ENCODE peak calls at places on chromosome 6, in six cellular contexts. F is astrocyte of the spinal cord, V is AG04450, R is lower leg skin, G is bronchial epithelial cell, X is esophagus squamous epithelium. B is an unnamed sample.

GRCh38 chr6:29907637-29908340 is 34.5 kb upstream of the HLA-A start:
- DNase-seq in G (no peak), R (peak; percentile 36), X (no peak), V (no peak), F (no peak), B (no peak)

GRCh38 chr6:112600168-112600567 is 253.0 kb downstream of the RFPL4B start:
- DNase-seq in G (no peak), X (no peak), V (no peak), F (no peak), R (no peak), B (no peak)

GRCh38 chr6:49423817-49424216 is 39.2 kb downstream of the MMUT start:
- DNase-seq in X (no peak), F (peak; percentile 5), V (no peak), R (no peak), G (peak; percentile 37), B (no peak)

GRCh38 chr6:48962041-48962440 is 501.0 kb downstream of the MMUT start:
- DNase-seq in X (no peak), G (no peak), R (no peak), F (no peak), V (no peak), B (no peak)

GRCh38 chr6:143397229-143398222 is 53.0 kb downstream of the ADAT2 start:
- DNase-seq in G (peak; percentile 100), F (peak; percentile 92), V (peak; percentile 2), X (no peak), R (peak; percentile 88), B (no peak)

GRCh38 chr6:1279065-1279464 is 32.8 kb upstream of the FOXQ1 start:
- DNase-seq in G (no peak), V (no peak), R (no peak), F (no peak), X (no peak), B (no peak)

GRCh38 chr6:81752969-81753708 is 658 bp upstream of the TENT5A start:
- DNase-seq in F (peak; percentile 94), R (peak; percentile 98), G (peak; percentile 53), V (peak; percentile 83), X (peak; percentile 30), B (no peak)

GRCh38 chr6:122025104-122025503 is 374.3 kb upstream of the HSF2 start:
- DNase-seq in F (no peak), R (no peak), V (no peak), X (no peak), G (peak; percentile 55), B (no peak)

GRCh38 chr6:119129148-119129967 is 50.9 kb upstream of the FAM184A start:
- DNase-seq in R (peak; percentile 37), F (peak; percentile 83), X (no peak), V (peak; percentile 53), G (peak; percentile 70), B (peak; percentile 51)

GRCh38 chr6:39206250-39206721 is 23.0 kb downstream of the KCNK5 start:
- DNase-seq in V (no peak), F (no peak), R (no peak), X (no peak), G (no peak), B (no peak)

GRCh38 chr6:117555882-117556498 is 46.3 kb downstream of the GOPC start:
- DNase-seq in X (no peak), R (peak; percentile 89), G (peak; percentile 33), V (no peak), F (peak; percentile 55), B (no peak)

GRCh38 chr6:85403331-85404015 is 46.4 kb upstream of the NT5E start:
- DNase-seq in G (peak; percentile 94), X (no peak), V (no peak), R (no peak), F (peak; percentile 95), B (no peak)

GRCh38 chr6:35080016-35080680 is 61.0 kb downstream of the TCP11 start:
- DNase-seq in F (no peak), X (no peak), R (peak; percentile 83), G (no peak), V (no peak), B (no peak)

GRCh38 chr6:25278557-25278913 is 639 bp upstream of the CARMIL1 start:
- DNase-seq in G (no peak), F (no peak), X (no peak), V (no peak), R (no peak), B (no peak)

GRCh38 chr6:83873869-83874268 is 14.4 kb downstream of the CYB5R4 start:
- DNase-seq in R (no peak), F (no peak), V (no peak), X (no peak), G (no peak), B (no peak)

GRCh38 chr6:96276326-96276725 is 245.3 kb upstream of the UFL1 start:
- DNase-seq in X (no peak), F (no peak), G (no peak), V (no peak), R (no peak), B (no peak)

GRCh38 chr6:97925504-97925903 is 642.5 kb upstream of the MMS22L start:
- DNase-seq in V (no peak), X (no peak), G (peak; percentile 36), R (no peak), F (no peak), B (no peak)

GRCh38 chr6:159324599-159324998 is 155.4 kb downstream of the FNDC1 start:
- DNase-seq in F (no peak), G (no peak), V (no peak), R (no peak), X (no peak), B (no peak)

GRCh38 chr6:53982361-53983050 is 128.7 kb upstream of the MLIP start:
- DNase-seq in G (peak; percentile 91), X (no peak), V (no peak), F (peak; percentile 5), R (no peak), B (no peak)

GRCh38 chr6:105091140-105091829 is 88.5 kb downstream of the POPDC3 start:
- DNase-seq in X (no peak), F (no peak), V (no peak), G (no peak), R (no peak), B (no peak)

GRCh38 chr6:69398311-69398710 is 398.5 kb downstream of the LMBRD1 start:
- DNase-seq in F (no peak), G (no peak), R (no peak), X (no peak), V (no peak), B (no peak)

GRCh38 chr6:43972915-43973304 is 154.3 kb downstream of the MRPL14 start:
- DNase-seq in V (peak; percentile 80), F (peak; percentile 89), G (peak; percentile 62), X (no peak), R (peak; percentile 91), B (no peak)

GRCh38 chr6:163536770-163537169 is 122.3 kb downstream of the QKI start:
- DNase-seq in F (peak; percentile 38), R (no peak), V (no peak), X (no peak), G (no peak), B (no peak)

GRCh38 chr6:112215901-112216300 is 38.5 kb downstream of the LAMA4 start:
- DNase-seq in V (no peak), X (no peak), G (no peak), F (no peak), R (no peak), B (no peak)

DNA sequence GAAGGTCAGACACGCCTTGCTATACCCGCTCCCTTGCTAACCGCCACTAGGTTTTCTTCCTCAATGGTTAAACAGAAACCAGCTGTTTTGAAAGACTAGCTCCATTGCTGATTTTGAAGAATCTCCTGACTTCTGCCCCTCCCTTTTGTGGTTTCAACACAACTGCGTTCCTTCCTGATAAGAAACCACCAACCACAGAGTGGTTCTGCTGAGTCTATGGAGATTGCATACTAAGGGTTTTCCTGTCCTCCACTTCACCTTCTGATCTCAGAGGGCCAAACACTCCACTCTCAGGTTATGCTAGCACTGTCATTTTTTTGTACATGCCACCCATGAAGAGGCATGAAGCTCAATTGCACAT is 207.9 kb downstream of the MYLK4 start:
- DNase-seq in R (no peak), G (peak; percentile 95), X (no peak), F (peak; percentile 88), V (peak; percentile 39), B (peak; percentile 64)
- H3K4me3 ChIP-seq in R (no peak overlapping the region), G (no peak overlapping the region), X (no peak overlapping the region), F (no peak overlapping the region), V (no peak overlapping the region), B (no peak overlapping the region)

DNA sequence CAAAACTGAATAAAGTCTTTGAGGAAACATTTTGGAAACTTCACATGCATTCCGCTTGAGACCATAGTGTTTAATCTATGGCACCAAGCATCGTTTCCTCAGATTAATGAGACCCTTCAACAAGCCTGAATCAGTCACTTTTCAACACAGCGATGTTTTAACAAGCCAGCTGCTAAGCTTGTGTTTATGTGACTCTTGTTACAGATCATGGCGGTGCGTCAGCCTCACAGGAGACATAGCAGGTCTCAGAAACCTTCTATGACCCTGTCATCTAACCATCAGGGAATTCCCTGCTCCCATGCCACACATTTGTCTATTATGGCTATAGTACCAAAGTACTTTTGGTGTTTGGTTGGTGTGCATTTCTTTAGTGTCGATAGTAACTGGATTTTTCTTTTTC is 57.2 kb downstream of the MTFR2 start:
- DNase-seq in F (no peak), V (peak; percentile 18), X (no peak), R (no peak), G (no peak), B (no peak)
- TF ChIP-seq CTCF in F (no peak), V (no peak), X (no peak), R (no peak), G (no peak), B (no peak)

DNA sequence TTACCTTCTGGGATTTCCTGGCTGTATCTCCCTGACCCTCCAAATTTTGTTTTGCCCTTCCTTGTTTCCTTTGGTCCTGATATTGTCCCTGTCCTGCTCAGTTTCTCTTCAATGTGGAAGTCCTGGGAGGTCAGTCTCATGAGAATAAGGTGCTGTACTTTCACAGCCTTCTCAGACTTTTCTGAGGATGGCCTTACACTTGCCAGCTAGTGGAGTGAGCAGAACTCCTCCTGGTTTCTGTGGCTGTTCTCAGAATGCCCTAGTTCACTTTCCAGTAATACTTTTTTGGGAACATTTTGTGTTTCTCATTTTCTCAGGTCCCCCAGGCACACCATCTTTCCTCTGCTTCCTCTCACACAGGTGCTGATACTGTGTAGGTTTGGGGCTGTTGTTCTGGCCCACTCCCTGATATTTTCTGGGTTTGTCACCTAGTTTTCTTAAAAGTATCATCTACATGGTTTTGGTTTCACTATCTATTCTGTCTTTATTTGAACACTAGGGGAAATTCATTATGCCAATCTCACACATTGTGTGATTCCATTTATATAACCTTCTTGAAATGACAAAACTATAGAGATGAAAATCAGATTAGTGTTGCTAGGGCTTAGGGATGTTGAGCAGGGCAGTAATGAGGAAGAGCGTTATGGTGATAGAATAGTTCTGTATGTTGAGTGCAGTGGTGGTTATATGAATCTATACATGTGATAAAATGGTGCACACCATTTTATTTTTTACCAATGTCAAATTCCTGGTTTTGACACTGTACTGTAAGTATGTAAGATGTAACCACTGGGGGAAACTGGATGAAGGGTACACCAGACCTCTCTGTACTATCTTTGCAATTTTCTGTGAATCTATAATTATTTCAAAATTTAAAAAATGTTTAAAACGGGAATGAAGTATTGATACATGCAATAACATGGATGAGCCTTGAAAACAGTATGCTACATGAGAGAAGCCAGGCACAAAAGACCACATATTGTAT is 27.2 kb upstream of the BRPF3 start:
- DNase-seq in V (no peak), X (no peak), G (no peak), R (no peak), F (no peak), B (no peak)
- H3K4me3 ChIP-seq in V (no peak overlapping the region), X (no peak overlapping the region), G (no peak overlapping the region), R (no peak overlapping the region), F (no peak overlapping the region), B (no peak overlapping the region)

DNA sequence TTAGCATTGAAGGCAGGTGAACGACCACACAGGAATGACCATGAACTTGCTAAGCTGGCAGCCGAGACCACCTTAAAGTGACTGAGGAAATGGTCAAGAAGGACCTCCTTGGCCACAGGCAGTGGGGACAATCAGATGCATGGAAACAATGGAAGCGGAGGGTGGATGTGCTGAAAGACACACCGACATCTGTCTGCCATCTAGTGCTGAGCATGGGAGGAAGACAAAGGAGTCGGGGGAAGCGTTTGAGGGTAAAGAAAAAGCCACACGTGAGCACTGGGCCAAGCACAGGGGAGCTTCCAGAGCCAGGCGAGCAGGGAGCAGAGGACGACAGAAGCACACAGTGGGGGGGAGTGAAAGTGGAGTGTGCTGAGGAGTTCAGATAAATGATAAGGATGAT is 367.8 kb downstream of the ZFAND3 start:
- DNase-seq in V (no peak), R (peak; percentile 20), X (no peak), F (no peak), G (no peak), B (no peak)
- TF ChIP-seq CTCF in V (no peak), R (no peak), X (no peak), F (no peak), G (no peak), B (no peak)